ENCODE peak calls at places on chromosomes 13 and 19, in four cellular contexts. Z is SK-N-SH, I is heart right ventricle, X is adrenal gland. R is an unnamed sample.

GRCh38 chr19:36215276-36216171 is 618 bp downstream of the ZNF146 start:
- DNase-seq in X (peak), Z (peak), I (no peak), R (peak)

GRCh38 chr19:47447470-47448359 is 24.0 kb downstream of the SLC8A2 start:
- DNase-seq in I (no peak), Z (peak), X (peak), R (peak)

GRCh38 chr13:64755961-64756360 is 2474.2 kb downstream of the PCDH9 start:
- DNase-seq in Z (no peak), I (no peak), X (no peak), R (no peak)

GRCh38 chr13:66951426-66951825 is 278.7 kb downstream of the PCDH9 start:
- DNase-seq in Z (no peak), I (no peak), X (no peak), R (no peak)

GRCh38 chr13:101640797-101641400 is 188.4 kb downstream of the ITGBL1 start:
- DNase-seq in Z (no peak), X (no peak), I (no peak), R (peak)

GRCh38 chr19:39014037-39014436 is 18.3 kb downstream of the FBXO27 start:
- DNase-seq in Z (no peak), X (no peak), I (no peak), R (peak)

GRCh38 chr13:108961542-108962125 is 332.2 kb downstream of the MYO16 start:
- DNase-seq in I (no peak), Z (peak), X (no peak), R (peak)

GRCh38 chr13:102090532-102090931 is 311.3 kb downstream of the FGF14 start:
- DNase-seq in Z (no peak), I (no peak), X (no peak), R (no peak)

GRCh38 chr19:33804021-33804799 is 7.5 kb downstream of the KCTD15 start:
- DNase-seq in Z (no peak), I (peak), X (peak), R (peak)

GRCh38 chr13:69423844-69424243 is 683.8 kb upstream of the ATXN8OS start:
- DNase-seq in I (no peak), Z (no peak), X (no peak), R (no peak)

GRCh38 chr19:14004619-14005380 is 1.3 kb downstream of the RFX1 start:
- DNase-seq in I (peak), Z (no peak), X (peak), R (peak)

GRCh38 chr19:33390120-33390907 is 16.8 kb downstream of the CEBPG start:
- DNase-seq in X (no peak), Z (peak), I (peak), R (peak)

GRCh38 chr19:40224342-40225148 is 1.9 kb downstream of the CCNP start:
- DNase-seq in Z (no peak), X (no peak), I (no peak), R (no peak)

GRCh38 chr13:80010846-80011245 is 330.1 kb downstream of the SPRY2 start:
- DNase-seq in I (no peak), X (no peak), Z (no peak), R (no peak)

GRCh38 chr19:39858541-39858940 is 12.4 kb upstream of the FBL start:
- DNase-seq in I (no peak), Z (no peak), X (no peak), R (no peak)

GRCh38 chr19:4713384-4713951 is 10.2 kb downstream of the DPP9 start:
- DNase-seq in Z (peak), X (peak), I (peak), R (peak)

GRCh38 chr13:19818223-19818842 is 35.6 kb upstream of the PSPC1 start:
- DNase-seq in X (peak), I (no peak), Z (peak), R (peak)

GRCh38 chr13:83618966-83619365 is 263.3 kb downstream of the SLITRK1 start:
- DNase-seq in I (no peak), X (no peak), Z (no peak), R (no peak)

GRCh38 chr13:37646531-37646930 is 48.0 kb upstream of the POSTN start:
- DNase-seq in X (no peak), I (no peak), Z (no peak), R (no peak)

GRCh38 chr19:8525401-8525684 is 11.4 kb upstream of the ZNF414 start:
- DNase-seq in Z (no peak), X (no peak), I (no peak), R (no peak)

GRCh38 chr19:28878862-28879566 is 333.9 kb downstream of the UQCRFS1 start:
- DNase-seq in X (peak), Z (peak), I (peak), R (peak)

GRCh38 chr19:38647368-38647965 is at the start of gene ACTN4:
- DNase-seq in X (peak), I (peak), Z (peak), R (peak)

GRCh38 chr19:46142294-46142693 is 5.7 kb upstream of the IGFL2 start:
- DNase-seq in X (no peak), I (no peak), Z (no peak), R (no peak)

GRCh38 chr19:30029721-30030510 is 87.9 kb downstream of the URI1 start:
- DNase-seq in Z (no peak), I (no peak), X (no peak), R (no peak)

GRCh38 chr19:5539431-5539833 is 28.3 kb downstream of the TINCR start:
- DNase-seq in I (peak), X (no peak), Z (peak), R (peak)

GRCh38 chr19:16677060-16677459 is 16.1 kb downstream of the TMEM38A start:
- DNase-seq in I (no peak), Z (no peak), X (no peak), R (no peak)

GRCh38 chr13:65964672-65965071 is 1265.5 kb downstream of the PCDH9 start:
- DNase-seq in X (no peak), Z (no peak), I (no peak), R (no peak)

GRCh38 chr13:97043302-97043701 is 49.0 kb upstream of the OXGR1 start:
- DNase-seq in I (no peak), X (no peak), Z (no peak), R (peak)

GRCh38 chr19:27833031-27833430 is 1379.9 kb downstream of the UQCRFS1 start:
- DNase-seq in I (no peak), Z (no peak), X (no peak), R (no peak)

GRCh38 chr19:41922585-41922984 is 5.7 kb downstream of the ERFL start:
- DNase-seq in X (no peak), I (no peak), Z (no peak), R (no peak)

GRCh38 chr19:48837081-48837524 is 812 bp upstream of the HSD17B14 start:
- DNase-seq in X (peak), I (peak), Z (peak), R (peak)

GRCh38 chr19:48833977-48834376 is 2.3 kb downstream of the HSD17B14 start:
- DNase-seq in I (no peak), X (no peak), Z (no peak), R (no peak)

GRCh38 chr19:48835734-48836088 is 580 bp downstream of the HSD17B14 start:
- DNase-seq in I (peak), X (peak), Z (peak), R (peak)

GRCh38 chr19:48837586-48838191 is 1.4 kb upstream of the HSD17B14 start:
- DNase-seq in I (no peak), Z (no peak), X (no peak), R (no peak)

GRCh38 chr19:48836089-48837017 is at the start of gene HSD17B14:
- DNase-seq in I (peak), Z (peak), X (no peak), R (peak)
- H3K4me3 ChIP-seq in I (peak), Z (peak), X (peak), R (peak)

GRCh38 chr13:46617382-46617781 is 64.4 kb downstream of the LRCH1 start:
- DNase-seq in Z (no peak), X (no peak), I (no peak), R (no peak)
- H3K4me3 ChIP-seq in Z (no peak), X (no peak), I (no peak), R (no peak)

DNA sequence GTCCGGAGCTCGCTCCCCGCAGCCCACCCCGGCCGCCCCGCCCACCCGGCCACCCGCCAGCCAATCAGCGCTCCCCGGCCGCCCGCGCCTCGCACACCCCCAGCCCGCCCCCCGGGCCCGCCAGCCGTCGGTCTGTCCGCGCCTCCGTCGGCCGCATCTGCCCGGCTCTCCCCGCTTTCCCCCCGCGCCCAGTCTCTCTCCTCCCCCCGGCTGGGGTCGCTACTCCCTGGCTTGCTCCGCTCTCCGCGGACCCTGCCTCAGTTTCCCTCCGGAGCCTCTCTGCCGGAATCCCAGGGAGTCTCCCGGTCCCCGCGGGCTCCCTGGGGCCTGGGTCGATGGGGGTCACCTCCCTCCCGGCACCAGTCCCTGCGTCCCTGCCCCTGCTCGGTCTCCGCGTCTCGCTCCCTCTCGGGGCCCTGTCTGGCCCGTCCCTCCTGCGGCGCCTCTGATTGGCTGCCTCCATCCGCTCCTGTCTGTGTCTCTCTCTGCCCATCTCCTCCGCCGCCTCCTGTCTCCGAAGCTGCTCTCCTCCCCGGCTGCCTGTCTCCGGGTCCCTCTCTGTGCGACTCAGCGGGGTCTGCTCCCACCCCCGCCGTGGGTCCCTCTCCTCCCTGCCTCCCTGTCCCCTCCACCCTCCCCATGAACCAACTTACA is 485 bp downstream of the IL11 start:
- DNase-seq in X (no peak), Z (peak), I (no peak), R (peak)
- H3K4me3 ChIP-seq in X (peak), Z (peak), I (peak), R (peak)

DNA sequence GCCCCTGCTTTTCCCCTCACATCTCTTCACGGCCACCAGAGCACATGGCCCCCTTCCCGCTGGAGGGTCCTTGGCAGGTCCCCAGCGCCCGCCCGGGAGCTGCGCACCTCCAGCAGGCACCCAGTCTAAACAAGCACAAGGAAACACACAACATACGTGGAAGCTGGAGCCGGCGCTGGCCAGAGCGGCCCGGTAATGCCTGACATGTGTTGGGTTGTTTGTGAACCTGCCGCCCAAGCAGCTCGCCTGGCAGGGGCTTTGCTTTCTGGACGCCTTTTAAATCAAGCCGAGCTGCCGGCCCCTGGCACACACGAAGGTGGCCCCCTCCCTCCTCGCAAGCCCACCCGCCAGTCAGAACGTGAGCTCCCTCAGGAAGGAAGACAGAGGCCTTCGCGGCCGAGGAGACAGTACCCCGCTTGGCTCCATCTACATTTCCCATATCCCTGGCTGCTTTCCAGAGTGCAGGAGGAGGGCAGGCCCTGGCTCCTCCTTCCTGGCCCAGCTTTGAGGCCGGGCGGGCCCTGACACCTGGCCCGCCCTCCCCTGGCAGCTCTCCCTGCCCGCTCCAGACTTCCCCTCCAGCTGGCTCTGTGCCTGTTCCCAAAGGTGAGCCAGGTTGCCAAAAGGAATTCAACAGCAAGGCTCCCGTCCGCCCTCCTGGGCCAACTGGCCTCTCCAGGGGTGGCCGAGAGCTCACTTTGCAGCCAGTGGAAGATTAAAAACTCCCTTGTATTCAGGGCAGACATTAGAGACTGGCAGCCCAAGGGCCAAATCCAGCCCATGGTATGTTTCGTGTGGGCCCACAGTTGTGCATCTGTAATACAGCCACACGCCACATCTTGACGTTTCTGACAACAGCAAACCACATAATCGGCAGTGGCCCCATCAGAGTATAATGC is 28.7 kb downstream of the COMP start:
- DNase-seq in I (peak), X (peak), Z (peak), R (no peak)
- H3K4me3 ChIP-seq in I (no peak), X (no peak), Z (no peak), R (no peak)

GRCh38 chr13:46179576-46180368 is 2.2 kb downstream of the LCP1 start:
- DNase-seq in X (no peak), I (peak), Z (no peak), R (no peak)

GRCh38 chr13:46173656-46174055 is 8.3 kb downstream of the LCP1 start:
- DNase-seq in X (no peak), I (no peak), Z (no peak), R (no peak)

GRCh38 chr13:46178821-46179220 is 3.2 kb downstream of the LCP1 start:
- DNase-seq in X (no peak), Z (no peak), I (no peak), R (no peak)

GRCh38 chr13:46178143-46178542 is 3.8 kb downstream of the LCP1 start:
- DNase-seq in X (no peak), Z (no peak), I (no peak), R (no peak)

GRCh38 chr13:46176756-46177155 is 5.2 kb downstream of the LCP1 start:
- DNase-seq in X (no peak), I (no peak), Z (no peak), R (no peak)
- H3K4me3 ChIP-seq in X (peak), I (no peak), Z (no peak), R (no peak)

GRCh38 chr19:54415901-54416621 is 797 bp downstream of the TTYH1 start:
- DNase-seq in Z (no peak), I (no peak), X (no peak), R (peak)
- H3K4me3 ChIP-seq in Z (no peak), I (peak), X (no peak), R (no peak)

GRCh38 chr19:15399635-15400034 is 19.2 kb downstream of the AKAP8L start:
- DNase-seq in X (no peak), I (no peak), Z (peak), R (peak)

GRCh38 chr19:15397782-15398181 is 18.2 kb upstream of the AKAP8 start:
- DNase-seq in X (no peak), I (no peak), Z (no peak), R (peak)

GRCh38 chr19:15399234-15399515 is 19.6 kb upstream of the AKAP8 start:
- DNase-seq in I (no peak), X (no peak), Z (no peak), R (no peak)

GRCh38 chr19:15397236-15397635 is 17.6 kb upstream of the AKAP8 start:
- DNase-seq in X (no peak), I (no peak), Z (no peak), R (peak)

DNA sequence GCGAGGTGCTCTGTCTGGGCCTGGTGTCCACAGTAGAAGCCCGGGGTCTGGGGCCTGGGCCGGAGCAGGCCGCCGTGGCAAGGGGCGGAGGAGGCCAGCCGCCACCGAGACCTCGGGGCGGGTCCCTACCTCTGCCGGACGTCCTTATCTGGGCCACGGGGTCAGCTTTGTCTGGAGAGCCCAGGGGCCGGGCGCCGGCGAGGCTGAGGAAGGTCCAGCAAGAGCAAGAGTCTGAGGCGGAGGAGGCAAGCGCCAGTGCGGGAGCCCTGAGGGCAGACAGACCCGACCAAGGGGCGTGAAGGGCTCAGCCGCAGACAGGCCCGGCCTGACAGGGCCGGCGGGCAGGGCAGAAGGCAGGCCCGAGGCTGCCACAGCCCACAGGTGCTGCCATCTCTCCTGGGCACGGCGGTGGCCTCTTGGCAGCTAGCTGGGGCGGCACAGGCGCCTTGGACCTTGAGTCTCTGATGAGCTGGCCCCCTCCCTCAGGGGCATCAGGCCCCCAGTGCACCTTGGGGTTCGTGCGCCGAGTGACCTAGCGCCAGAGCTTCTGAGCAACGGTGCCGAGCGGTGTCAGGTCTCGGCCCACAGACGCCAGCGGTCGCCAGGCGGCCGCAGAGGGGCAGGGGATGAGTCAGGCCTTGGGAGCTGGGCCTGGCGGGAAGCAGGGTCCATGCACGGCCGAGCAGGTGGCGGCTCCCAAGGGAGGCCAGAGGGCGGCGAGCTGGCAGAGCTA is 19.1 kb upstream of the AKAP8 start:
- DNase-seq in Z (peak), I (no peak), X (peak), R (peak)
- H3K4me3 ChIP-seq in Z (no peak), I (no peak), X (no peak), R (no peak)

DNA sequence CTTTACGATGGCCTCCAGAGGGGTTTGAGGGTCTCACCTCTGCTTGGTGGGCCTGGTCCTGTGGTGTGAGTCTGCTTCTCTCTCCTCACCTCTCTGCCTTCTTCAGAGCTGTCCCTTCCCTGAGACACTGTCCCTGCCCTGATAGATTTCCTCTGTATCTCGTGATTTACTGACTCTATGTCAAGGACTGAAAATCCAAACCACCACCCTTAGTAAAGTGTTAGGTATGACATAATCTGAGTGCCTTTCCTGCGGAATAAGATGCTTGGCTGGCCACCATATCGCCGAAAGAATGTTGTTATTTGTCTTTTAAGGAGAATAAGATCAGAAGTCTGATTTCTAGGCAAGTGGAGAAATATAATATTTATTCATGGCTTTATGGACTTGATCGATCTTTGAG is 7.2 kb downstream of the SLC25A15 start:
- DNase-seq in X (no peak), Z (no peak), I (no peak), R (no peak)
- H3K4me3 ChIP-seq in X (no peak), Z (no peak), I (no peak), R (no peak)

DNA sequence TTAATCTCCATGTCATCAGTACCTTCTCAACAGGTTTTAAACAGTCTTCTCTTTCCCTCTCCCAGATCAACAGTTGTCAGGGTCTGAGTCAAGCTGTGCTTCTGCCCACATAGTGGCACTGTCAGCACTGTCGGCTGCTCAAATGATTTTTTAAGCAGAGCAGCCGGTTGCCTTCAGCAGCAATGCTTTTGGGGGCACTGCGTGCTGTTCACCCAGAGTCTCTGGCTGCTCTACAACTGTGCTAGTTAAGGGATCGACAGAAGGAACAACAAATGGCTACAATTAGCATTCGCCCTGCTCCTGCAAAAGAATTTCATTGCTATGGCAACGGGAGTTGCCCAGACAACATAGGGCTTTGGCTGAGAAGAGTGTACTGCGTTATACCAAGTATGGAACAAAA is 412.9 kb downstream of the DIAPH3 start:
- DNase-seq in I (no peak), Z (peak), X (no peak), R (peak)
- H3K4me3 ChIP-seq in I (peak), Z (peak), X (no peak), R (peak)

GRCh38 chr19:23273594-23274412 is 23.6 kb upstream of the ZNF724 start:
- DNase-seq in Z (peak), X (peak), I (peak), R (peak)
- H3K4me3 ChIP-seq in Z (peak), X (peak), I (peak), R (peak)